ENCODE peak calls at places on chromosomes 3 and 15, in seven cellular contexts. I is GDM1; F is stimulated activated CD8-positive, alpha-beta memory T cell treated with anti-CD3 and anti-CD28 coated beads, Interleukin-7, amount 100 ng/mL, for 4 hours; Z is foreskin fibroblast; R is left colon; U is A172; X is kidney glomerular epithelial cell. Y is an unnamed sample.
A peak's percentile ranks its signal among the peaks of the same experiment; 100 is the strongest.

GRCh38 chr15:95840004-95840403 is 490.5 kb upstream of the NR2F2 start:
- DNase-seq in Z (peak; percentile 86), X (peak; percentile 3), F (no peak), I (no peak), R (no peak), U (no peak), Y (no peak)

GRCh38 chr3:126934149-126934548 is 48.8 kb upstream of the PLXNA1 start:
- DNase-seq in X (peak; percentile 88), F (no peak), Z (peak; percentile 35), R (no peak), I (no peak), U (no peak), Y (peak; percentile 46)

GRCh38 chr3:197471221-197472010 is 84.4 kb downstream of the BDH1 start:
- DNase-seq in R (no peak), F (no peak), I (no peak), X (no peak), Z (no peak), U (no peak), Y (no peak)

GRCh38 chr15:51185213-51185619 is 90.5 kb upstream of the TNFAIP8L3 start:
- DNase-seq in U (no peak), I (no peak), R (no peak), Z (no peak), X (no peak), F (no peak), Y (no peak)

GRCh38 chr15:55909036-55909811 is 84.2 kb downstream of the NEDD4 start:
- DNase-seq in I (no peak), Z (peak; percentile 68), F (no peak), X (peak; percentile 34), U (peak; percentile 41), R (no peak), Y (no peak)

GRCh38 chr3:140546649-140547048 is 131.2 kb upstream of the TRIM42 start:
- DNase-seq in X (no peak), Z (no peak), F (no peak), U (no peak), R (no peak), I (no peak), Y (no peak)

GRCh38 chr15:28969511-28970085 is 83.8 kb downstream of the APBA2 start:
- DNase-seq in R (no peak), I (no peak), Z (no peak), X (no peak), U (peak; percentile 35), F (no peak), Y (peak; percentile 24)

GRCh38 chr3:13869944-13870343 is 9.9 kb downstream of the WNT7A start:
- DNase-seq in X (no peak), U (no peak), Z (peak; percentile 12), R (no peak), I (no peak), F (no peak), Y (no peak)

GRCh38 chr15:96327155-96327741 is 3.3 kb upstream of the NR2F2 start:
- DNase-seq in Z (peak; percentile 90), I (no peak), F (no peak), X (peak; percentile 93), U (peak; percentile 82), R (no peak), Y (peak; percentile 65)

GRCh38 chr3:127721536-127721935 is 48.8 kb downstream of the ABTB1 start:
- DNase-seq in Z (no peak), R (no peak), F (no peak), I (no peak), U (no peak), X (no peak), Y (no peak)

GRCh38 chr15:63719281-63719680 is 114.5 kb downstream of the HERC1 start:
- DNase-seq in F (no peak), X (no peak), R (no peak), Z (no peak), U (no peak), I (no peak), Y (no peak)

GRCh38 chr3:150653110-150653561 is 50.0 kb downstream of the SELENOT start:
- DNase-seq in R (no peak), F (no peak), I (no peak), X (no peak), U (no peak), Z (no peak), Y (no peak)

GRCh38 chr3:5181479-5182141 is 5.9 kb upstream of the EDEM1 start:
- DNase-seq in R (no peak), F (no peak), Z (no peak), U (no peak), X (no peak), I (no peak), Y (no peak)

GRCh38 chr15:50979041-50979440 is 70.6 kb downstream of the AP4E1 start:
- DNase-seq in U (peak; percentile 35), X (no peak), I (no peak), Z (no peak), R (no peak), F (no peak), Y (no peak)

GRCh38 chr3:55818485-55818884 is 331.4 kb upstream of the WNT5A start:
- DNase-seq in Z (no peak), F (no peak), U (no peak), X (no peak), I (no peak), R (no peak), Y (no peak)

GRCh38 chr15:70516408-70517193 is 246.8 kb downstream of the UACA start:
- DNase-seq in R (no peak), Z (no peak), I (no peak), U (no peak), X (no peak), F (no peak), Y (no peak)

GRCh38 chr15:78311292-78311691 is 11.9 kb upstream of the SKIC8 start:
- DNase-seq in Z (no peak), I (no peak), R (no peak), F (no peak), X (no peak), U (no peak), Y (no peak)

GRCh38 chr15:44029003-44029402 is 166.1 kb downstream of the FRMD5 start:
- DNase-seq in U (no peak), R (no peak), F (no peak), Z (no peak), X (no peak), I (no peak), Y (no peak)

GRCh38 chr15:68200016-68200861 is 4.9 kb downstream of the CALML4 start:
- DNase-seq in R (no peak), F (no peak), I (no peak), U (no peak), Z (no peak), X (no peak), Y (no peak)

GRCh38 chr3:110106805-110107204 is 769.5 kb upstream of the DPPA4 start:
- DNase-seq in Z (peak; percentile 24), U (no peak), F (no peak), I (no peak), R (no peak), X (no peak), Y (no peak)

GRCh38 chr15:35007397-35007796 is 19.3 kb upstream of the ZNF770 start:
- DNase-seq in I (no peak), X (no peak), Z (no peak), U (no peak), R (no peak), F (no peak), Y (no peak)

GRCh38 chr3:120021523-120021922 is 72.7 kb downstream of the GSK3B start:
- DNase-seq in I (no peak), F (no peak), R (no peak), X (no peak), U (no peak), Z (peak; percentile 53), Y (no peak)

GRCh38 chr3:183308746-183309145 is 55.7 kb downstream of the B3GNT5 start:
- DNase-seq in I (no peak), Z (no peak), F (no peak), U (no peak), R (no peak), X (no peak), Y (no peak)

GRCh38 chr3:143450656-143451055 is 331.1 kb downstream of the CHST2 start:
- DNase-seq in F (no peak), U (no peak), R (no peak), I (no peak), Z (no peak), X (no peak), Y (no peak)

GRCh38 chr15:43329222-43329959 is 982 bp downstream of the LCMT2 start:
- DNase-seq in U (no peak), I (no peak), R (peak; percentile 47), X (no peak), F (no peak), Z (peak; percentile 66), Y (no peak)